ENCODE peak calls at places on chromosomes 11 and 22, in six cellular contexts. A is left ventricle myocardium inferior, L is psoas muscle, E is cardiac muscle cell, R is MM.1S, C is fibroblast of lung. K is an unnamed sample.

GRCh38 chr22:31639640-31640039 is 22.4 kb downstream of the PISD start:
- DNase-seq in C (no peak), A (no peak), E (no peak), L (no peak), R (no peak), K (peak)

GRCh38 chr11:66007201-66007634 is 4.6 kb upstream of the CST6 start:
- DNase-seq in A (no peak), L (peak), R (no peak), C (no peak), E (peak), K (no peak)

GRCh38 chr22:46085831-46086576 is 64.3 kb upstream of the PPARA start:
- DNase-seq in L (peak), E (peak), C (peak), A (peak), R (no peak), K (peak)

GRCh38 chr11:69316941-69317340 is 23.0 kb downstream of the MYEOV start:
- DNase-seq in A (no peak), E (peak), C (no peak), R (no peak), L (no peak), K (no peak)

GRCh38 chr22:48874956-48875355 is 952.7 kb downstream of the BRD1 start:
- DNase-seq in C (no peak), A (no peak), E (no peak), L (no peak), R (no peak), K (no peak)

GRCh38 chr11:46421257-46421880 is 29.8 kb upstream of the CHRM4 start:
- DNase-seq in R (no peak), L (no peak), C (no peak), E (no peak), A (no peak), K (no peak)

GRCh38 chr11:57321996-57322880 is 2.5 kb downstream of the TNKS1BP1 start:
- DNase-seq in C (peak), E (peak), A (peak), L (peak), R (no peak), K (peak)

GRCh38 chr22:30705710-30706651 is 11.3 kb downstream of the OSBP2 start:
- DNase-seq in E (no peak), C (peak), A (no peak), L (peak), R (peak), K (no peak)

GRCh38 chr11:329886-330253 is 9.2 kb upstream of the IFITM3 start:
- DNase-seq in R (no peak), C (no peak), E (no peak), L (no peak), A (no peak), K (no peak)

GRCh38 chr11:120715239-120715638 is 203.7 kb downstream of the GRIK4 start:
- DNase-seq in L (no peak), R (peak), A (no peak), C (no peak), E (peak), K (no peak)

GRCh38 chr11:9386901-9387300 is 2.4 kb downstream of the IPO7 start:
- DNase-seq in E (no peak), L (no peak), C (no peak), R (no peak), A (no peak), K (no peak)

GRCh38 chr11:72764503-72764902 is 12.3 kb upstream of the ARAP1 start:
- DNase-seq in A (no peak), R (no peak), E (no peak), C (no peak), L (no peak), K (peak)

GRCh38 chr11:72767203-72768062 is 15.2 kb upstream of the ARAP1 start:
- DNase-seq in L (no peak), A (no peak), R (no peak), C (no peak), E (no peak), K (no peak)

GRCh38 chr11:72768581-72768980 is 16.4 kb upstream of the ARAP1 start:
- DNase-seq in E (no peak), A (no peak), C (no peak), L (no peak), R (no peak), K (no peak)

GRCh38 chr11:72763823-72764222 is 11.6 kb upstream of the ARAP1 start:
- DNase-seq in E (no peak), R (no peak), L (no peak), C (no peak), A (no peak), K (no peak)

DNA sequence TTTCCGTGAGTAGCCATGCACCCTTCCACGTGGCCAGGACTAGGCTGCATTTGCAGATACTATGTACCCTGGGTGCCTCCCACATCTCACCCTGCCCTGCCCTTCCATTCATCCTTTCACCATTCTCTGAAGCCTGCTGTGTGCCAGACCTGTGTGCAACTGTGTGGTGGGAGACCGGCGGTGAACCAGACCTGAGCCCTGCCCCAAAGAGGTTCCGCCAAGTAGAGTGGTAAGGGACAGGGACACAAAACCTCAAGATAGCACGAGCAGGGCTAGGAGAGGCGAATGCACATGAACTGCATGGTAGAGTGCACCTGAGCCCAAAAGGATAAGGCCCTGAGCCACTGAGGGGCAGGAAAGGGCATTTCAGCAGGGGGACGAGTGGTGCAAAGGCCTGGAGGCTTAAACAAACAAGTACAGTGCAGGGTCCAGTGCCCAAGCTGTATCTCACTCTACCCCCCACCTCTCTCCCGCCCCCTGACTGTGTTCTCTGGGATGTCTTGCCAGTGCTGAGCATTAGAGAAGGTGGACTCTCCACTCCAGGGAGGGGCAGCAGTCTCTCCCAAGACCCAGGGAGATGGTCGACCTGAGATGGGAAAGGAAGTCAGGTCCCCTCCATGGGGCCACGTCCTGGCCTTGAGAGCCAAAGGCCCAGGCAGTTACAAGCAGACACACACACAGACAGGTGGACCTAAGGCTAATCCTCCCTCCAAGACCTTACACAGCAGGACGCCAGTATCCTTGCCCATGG is 14.1 kb upstream of the ARAP1 start:
- DNase-seq in C (no peak), L (no peak), R (no peak), A (no peak), E (no peak), K (no peak)
- TF ChIP-seq CTCF in C (no peak), L (no peak), R (no peak), A (no peak), E (no peak), K (no peak)

GRCh38 chr11:48007677-48008076 is 27.3 kb downstream of the PTPRJ start:
- DNase-seq in A (no peak), E (no peak), L (no peak), R (no peak), C (no peak), K (no peak)

GRCh38 chr11:48004456-48004855 is 24.1 kb downstream of the PTPRJ start:
- DNase-seq in A (no peak), L (no peak), E (no peak), C (no peak), R (no peak), K (no peak)

GRCh38 chr11:48005133-48005532 is 24.8 kb downstream of the PTPRJ start:
- DNase-seq in R (peak), L (no peak), A (no peak), C (no peak), E (peak), K (no peak)

GRCh38 chr11:48005878-48006277 is 25.5 kb downstream of the PTPRJ start:
- DNase-seq in L (no peak), C (no peak), R (no peak), A (no peak), E (no peak), K (no peak)

GRCh38 chr11:48006301-48006992 is 26.1 kb downstream of the PTPRJ start:
- DNase-seq in A (no peak), L (no peak), E (peak), R (no peak), C (peak), K (no peak)
- H3K4me3 ChIP-seq in A (no peak), L (no peak), E (no peak), R (no peak), C (no peak), K (no peak)

DNA sequence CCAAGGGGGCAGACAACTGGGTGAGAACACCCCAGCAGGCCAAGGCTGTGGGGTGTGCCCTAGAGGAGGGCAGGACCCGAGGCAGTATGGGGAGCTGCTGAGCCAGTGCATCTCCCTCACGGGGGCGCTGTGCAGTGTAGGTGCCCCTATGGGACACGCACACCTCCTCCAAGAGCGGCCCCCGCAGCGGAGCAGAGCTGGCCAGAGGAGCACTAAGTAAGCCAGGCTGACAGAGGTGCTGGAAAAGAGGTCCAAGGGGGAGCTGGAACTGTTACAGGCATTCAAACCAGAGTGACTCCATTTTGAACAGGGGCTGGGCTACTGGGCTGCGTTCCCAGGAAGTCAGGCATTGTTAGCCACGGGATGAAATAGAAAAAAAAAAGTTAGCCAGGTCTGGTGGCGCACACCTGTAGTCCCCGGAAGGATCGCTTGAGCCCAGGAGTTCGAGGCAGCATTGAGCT is 41.8 kb downstream of the TST start:
- DNase-seq in C (peak), L (peak), R (peak), A (peak), E (peak), K (peak)
- TF ChIP-seq CTCF in C (no peak), L (no peak), R (peak), A (peak), E (peak), K (peak)

DNA sequence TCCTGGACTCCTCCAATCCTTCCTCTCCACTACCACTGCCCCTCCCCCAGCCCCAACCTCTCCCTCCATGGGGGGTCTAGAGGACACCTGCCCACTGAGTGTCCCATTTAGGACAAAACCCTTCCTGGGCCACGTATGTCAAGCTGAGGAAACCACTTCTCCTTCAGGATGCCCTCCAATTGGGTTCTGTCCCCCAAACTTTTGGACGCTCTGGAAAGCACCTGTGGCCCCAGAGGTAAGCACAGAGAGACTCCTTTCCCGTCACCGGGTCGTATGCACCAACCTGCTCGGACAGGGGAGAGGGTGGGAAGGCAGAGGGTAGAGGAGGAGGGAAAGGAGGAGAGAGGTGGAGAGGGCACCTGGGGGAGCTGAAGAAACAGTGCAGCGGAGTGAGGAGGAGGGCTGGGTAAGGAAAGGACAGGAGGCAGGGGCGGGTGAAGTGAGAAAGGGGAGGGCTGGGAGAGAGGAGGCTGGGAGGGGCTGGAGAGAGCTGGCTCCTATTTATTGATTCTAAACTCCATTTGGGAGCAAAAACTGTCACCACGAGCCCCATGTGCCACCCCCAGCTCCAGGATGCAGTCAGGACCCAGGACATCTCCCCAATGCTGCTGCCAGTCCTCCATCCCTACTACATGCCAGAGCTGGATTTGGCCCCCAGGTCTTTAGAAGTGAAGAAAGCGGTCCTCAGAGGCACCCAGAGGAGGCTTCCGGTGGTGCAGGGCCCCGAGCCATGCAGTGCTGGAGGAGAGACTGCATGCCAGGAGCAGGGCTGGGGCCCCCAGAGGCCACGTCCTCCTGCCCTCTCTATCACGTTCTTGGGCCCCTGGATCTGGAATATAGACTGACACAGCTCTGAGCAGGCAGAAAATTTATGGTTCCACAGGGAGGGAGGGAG is 53.6 kb downstream of the SLC22A12 start:
- DNase-seq in E (peak), L (no peak), C (no peak), A (no peak), R (no peak), K (no peak)
- H3K4me3 ChIP-seq in E (no peak), L (no peak), C (no peak), A (no peak), R (no peak), K (no peak)

GRCh38 chr22:35116817-35117216 is 50.9 kb downstream of the ISX start:
- DNase-seq in A (no peak), R (no peak), C (no peak), E (no peak), L (no peak), K (peak)
- TF ChIP-seq CTCF in A (no peak), R (no peak), C (no peak), E (no peak), L (no peak), K (no peak)

DNA sequence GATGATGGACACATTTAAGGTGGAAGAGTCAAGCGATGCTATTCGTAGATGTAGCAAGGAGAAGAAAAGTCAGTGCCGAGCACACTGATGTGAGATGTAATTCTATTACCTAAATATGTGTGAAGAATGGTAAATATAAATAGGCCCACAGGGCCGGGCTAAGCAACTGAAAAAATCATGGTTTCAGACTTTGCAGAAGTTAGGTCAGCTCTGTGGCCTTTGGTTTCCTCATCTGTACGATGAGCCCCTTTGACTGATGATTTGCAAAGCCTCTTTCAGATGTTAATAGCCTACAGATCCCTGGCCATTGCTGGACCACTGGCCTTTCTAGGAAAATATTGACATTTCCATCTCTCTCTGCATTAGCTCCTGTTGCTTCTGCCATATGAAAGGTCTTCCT is 570.8 kb downstream of the OPCML start:
- DNase-seq in A (no peak), E (no peak), R (no peak), L (no peak), C (no peak), K (no peak)
- H3K4me3 ChIP-seq in A (no peak), E (no peak), R (no peak), L (no peak), C (no peak), K (no peak)

K was measured in mucosa of descending colon.